ENCODE peak calls at places on chromosomes 16 and 17, in five cellular contexts. H is choroid plexus epithelial cell, G is astrocyte of the spinal cord, T is T-helper 2 cell, M is nephron progenitor cell. P is an unnamed sample.

GRCh38 chr16:65713409-65713808 is 591.5 kb upstream of the CDH11 start:
- DNase-seq in H (no peak), G (no peak), T (peak), M (no peak), P (no peak)

GRCh38 chr17:34663714-34664113 is 84.3 kb downstream of the TMEM132E start:
- DNase-seq in H (no peak), G (no peak), T (no peak), M (no peak), P (no peak)

GRCh38 chr17:77489239-77489897 is 348.6 kb downstream of the SEC14L1 start:
- DNase-seq in H (no peak), G (no peak), T (no peak), M (no peak), P (no peak)

GRCh38 chr17:59767176-59767575 is 59.7 kb downstream of the VMP1 start:
- DNase-seq in H (no peak), G (no peak), T (no peak), M (no peak), P (no peak)

GRCh38 chr16:53098526-53099317 is 43.9 kb downstream of the CHD9 start:
- DNase-seq in H (peak), G (peak), T (peak), M (peak), P (peak)

GRCh38 chr17:64264891-64265290 is 1.8 kb upstream of the TEX2 start:
- DNase-seq in H (no peak), G (no peak), T (no peak), M (no peak), P (no peak)

GRCh38 chr17:39927928-39928867 is 666 bp downstream of the LRRC3C start:
- DNase-seq in H (no peak), G (no peak), T (no peak), M (peak), P (no peak)

GRCh38 chr16:88941051-88941932 is 35.7 kb downstream of the CBFA2T3 start:
- DNase-seq in H (no peak), G (no peak), T (no peak), M (peak), P (no peak)

GRCh38 chr17:30954046-30954805 is 16.6 kb upstream of the RNF135 start:
- DNase-seq in H (peak), G (no peak), T (no peak), M (no peak), P (no peak)